ENCODE peak calls at places on chromosomes 6 and 20, in five cellular contexts. S, J, D, H and A are unnamed samples.

GRCh38 chr6:119978274-119978889 is 628.8 kb upstream of the MAN1A1 start:
- DNase-seq in S (peak), H (no peak), D (no peak), J (no peak), A (no peak)

GRCh38 chr6:36858407-36858981 is 16.1 kb downstream of the PPIL1 start:
- DNase-seq in H (peak), S (peak), J (no peak), D (peak), A (no peak)

GRCh38 chr6:13012977-13013680 is 296.6 kb downstream of the PHACTR1 start:
- DNase-seq in J (no peak), H (no peak), D (no peak), S (peak), A (peak)

GRCh38 chr20:64100566-64100888 is 6.8 kb downstream of the NPBWR2 start:
- DNase-seq in J (no peak), H (no peak), S (no peak), D (no peak), A (no peak)

GRCh38 chr6:98847767-98848538 is 13.6 kb downstream of the POU3F2 start:
- DNase-seq in J (no peak), H (no peak), D (peak), S (peak), A (no peak)

GRCh38 chr6:113447088-113447831 is 409.9 kb upstream of the MARCKS start:
- DNase-seq in D (no peak), H (no peak), S (no peak), J (no peak), A (no peak)

GRCh38 chr6:52363222-52363867 is 1.4 kb downstream of the PAQR8 start:
- DNase-seq in S (no peak), J (no peak), D (no peak), H (no peak), A (no peak)

GRCh38 chr20:61442075-61442670 is 190.1 kb downstream of the CDH4 start:
- DNase-seq in D (no peak), J (no peak), S (no peak), H (no peak), A (no peak)

GRCh38 chr20:61940491-61940890 is 125.2 kb downstream of the TAF4 start:
- DNase-seq in D (no peak), H (no peak), S (no peak), J (no peak), A (no peak)

GRCh38 chr6:163565140-163565539 is 150.6 kb downstream of the QKI start:
- DNase-seq in J (no peak), H (no peak), D (no peak), S (no peak), A (no peak)

GRCh38 chr6:161830866-161831600 is 557.2 kb upstream of the AGPAT4 start:
- DNase-seq in D (no peak), J (no peak), S (no peak), H (no peak), A (no peak)

GRCh38 chr20:33730946-33731692 is 677 bp upstream of the ZNF341 start:
- DNase-seq in S (no peak), H (no peak), D (no peak), J (no peak), A (no peak)

GRCh38 chr20:9110916-9111432 is 42.1 kb downstream of the PLCB4 start:
- DNase-seq in J (no peak), S (no peak), H (no peak), D (no peak), A (no peak)

GRCh38 chr6:33683051-33683571 is 28.4 kb downstream of the UQCC2 start:
- DNase-seq in S (no peak), D (no peak), J (no peak), H (no peak), A (no peak)

GRCh38 chr6:17585766-17586502 is 14.2 kb upstream of the FAM8A1 start:
- DNase-seq in H (no peak), S (peak), J (no peak), D (no peak), A (no peak)

GRCh38 chr6:17583811-17584210 is 16.3 kb upstream of the FAM8A1 start:
- DNase-seq in J (peak), S (no peak), D (peak), H (no peak), A (peak)

GRCh38 chr6:17588011-17588410 is 12.1 kb upstream of the FAM8A1 start:
- DNase-seq in H (no peak), D (no peak), S (no peak), J (no peak), A (no peak)

GRCh38 chr6:17580518-17581048 is 19.5 kb upstream of the FAM8A1 start:
- DNase-seq in H (no peak), J (peak), D (peak), S (peak), A (peak)

DNA sequence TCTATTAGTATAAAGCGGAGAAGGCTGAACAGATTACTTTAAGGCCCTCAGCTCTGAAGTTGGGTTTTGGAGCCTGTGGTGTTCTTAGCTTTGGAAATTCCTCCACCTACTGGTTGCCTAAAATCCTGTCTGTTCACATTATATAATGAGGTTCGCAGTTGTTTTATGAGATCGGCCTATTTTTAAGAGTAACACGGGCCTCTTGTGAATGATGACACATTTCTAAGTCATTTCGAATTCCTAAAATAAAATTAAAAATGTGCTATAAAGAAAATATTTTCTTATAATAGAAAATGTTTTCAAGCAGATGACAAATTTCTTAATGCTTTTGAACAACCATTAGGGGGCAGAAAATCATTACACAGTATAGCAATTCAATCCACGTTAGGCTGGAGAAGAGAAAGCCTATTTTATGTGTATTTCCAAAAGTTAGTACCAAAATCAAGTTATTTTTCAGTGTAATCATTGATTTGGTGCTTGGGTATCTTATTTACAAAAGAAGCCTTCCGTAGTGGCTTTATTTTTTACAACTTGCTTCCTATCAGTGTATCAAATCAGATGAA is 15.8 kb upstream of the FAM8A1 start:
- DNase-seq in J (peak), D (peak), S (peak), H (no peak), A (no peak)
- H3K27ac ChIP-seq in J (peak), D (peak), S (no peak), H (peak), A (peak)

GRCh38 chr6:147167576-147168461 is 36.4 kb upstream of the STXBP5 start:
- DNase-seq in H (no peak), J (no peak), D (no peak), S (no peak), A (no peak)
- H3K27ac ChIP-seq in H (no peak), J (no peak), D (no peak), S (peak), A (no peak)

GRCh38 chr20:24950128-24950835 is 1.2 kb downstream of the CST7 start:
- DNase-seq in J (no peak), S (no peak), D (peak), H (no peak), A (no peak)

GRCh38 chr20:24951536-24952047 is 2.5 kb downstream of the CST7 start:
- DNase-seq in D (peak), J (no peak), S (no peak), H (no peak), A (no peak)

GRCh38 chr20:24949756-24950127 is 673 bp downstream of the CST7 start:
- DNase-seq in S (no peak), J (no peak), D (peak), H (no peak), A (no peak)

GRCh38 chr20:24950836-24951525 is 1.9 kb downstream of the CST7 start:
- DNase-seq in H (no peak), D (peak), S (no peak), J (no peak), A (no peak)

DNA sequence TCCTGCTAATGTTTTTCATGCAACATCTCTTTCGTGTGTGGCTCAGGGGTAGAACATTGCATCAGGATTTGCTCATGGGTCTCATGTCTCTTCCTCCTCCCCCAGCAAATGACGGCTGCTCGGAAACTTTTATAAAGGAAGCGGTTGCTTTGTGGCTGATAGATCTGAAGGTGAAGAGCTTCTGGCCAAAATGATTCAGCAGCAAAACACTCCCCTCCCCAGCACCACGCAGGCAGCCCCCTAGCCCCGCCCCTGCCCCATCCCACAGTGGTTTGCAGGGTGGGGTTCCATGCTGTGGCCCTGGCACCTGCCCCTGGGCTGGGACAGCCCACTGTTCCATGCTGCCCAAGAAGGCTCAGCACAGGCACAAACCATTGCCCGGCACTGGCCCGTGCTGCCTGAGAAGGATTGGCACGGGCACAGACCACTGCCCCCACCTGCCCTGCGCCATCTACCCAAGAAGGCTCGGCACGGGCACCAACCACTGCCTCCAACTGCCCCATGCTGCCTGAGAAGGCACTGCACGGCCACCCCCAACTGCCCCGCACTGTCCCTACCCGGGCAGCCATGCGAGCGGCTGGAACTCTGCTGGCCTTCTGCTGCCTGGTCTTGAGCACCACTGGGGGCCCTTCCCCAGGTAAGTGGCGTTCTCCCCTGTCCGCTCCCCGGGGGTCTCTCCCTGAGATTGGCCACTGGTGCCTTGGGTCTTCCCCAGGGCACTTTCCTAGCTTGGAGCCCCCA is at the start of gene CST7:
- DNase-seq in S (no peak), D (peak), H (no peak), J (no peak), A (no peak)
- H3K27ac ChIP-seq in S (no peak), D (no peak), H (no peak), J (no peak), A (no peak)

GRCh38 chr6:111566222-111566717 is 39.4 kb downstream of the TRAF3IP2 start:
- DNase-seq in D (no peak), H (no peak), J (no peak), S (no peak), A (no peak)
- H3K27ac ChIP-seq in D (peak), H (peak), J (peak), S (peak), A (no peak)

GRCh38 chr6:95529762-95530161 is 47.6 kb upstream of the MANEA start:
- DNase-seq in J (no peak), S (no peak), D (no peak), H (no peak), A (no peak)
- H3K27ac ChIP-seq in J (no peak), S (peak), D (no peak), H (no peak), A (no peak)

GRCh38 chr20:44552568-44552949 is 29.8 kb upstream of the PKIG start:
- DNase-seq in S (no peak), J (no peak), D (no peak), H (no peak), A (no peak)

GRCh38 chr20:44549123-44549522 is 27.3 kb upstream of the SERINC3 start:
- DNase-seq in S (no peak), D (no peak), H (no peak), J (no peak), A (no peak)

GRCh38 chr20:44548171-44548678 is 26.4 kb upstream of the SERINC3 start:
- DNase-seq in S (no peak), H (no peak), D (no peak), J (no peak), A (no peak)

GRCh38 chr20:44552039-44552438 is 30.2 kb upstream of the SERINC3 start:
- DNase-seq in S (no peak), H (no peak), J (no peak), D (no peak), A (no peak)

GRCh38 chr20:44552950-44553908 is 29.1 kb upstream of the PKIG start:
- DNase-seq in D (no peak), J (no peak), S (no peak), H (no peak), A (no peak)
- H3K27ac ChIP-seq in D (peak), J (peak), S (no peak), H (peak), A (peak)

GRCh38 chr6:127937747-127938146 is 36.9 kb upstream of the THEMIS start:
- DNase-seq in D (no peak), S (no peak), J (no peak), H (no peak), A (no peak)
- H3K27ac ChIP-seq in D (no peak), S (no peak), J (no peak), H (no peak), A (no peak)

GRCh38 chr6:134238960-134239795 is 78.7 kb downstream of the SGK1 start:
- DNase-seq in J (no peak), D (no peak), S (no peak), H (no peak), A (no peak)

GRCh38 chr6:134238006-134238405 is 79.9 kb downstream of the SGK1 start:
- DNase-seq in S (no peak), H (no peak), J (no peak), D (no peak), A (no peak)

GRCh38 chr6:134245041-134245440 is 72.9 kb downstream of the SGK1 start:
- DNase-seq in D (no peak), S (no peak), H (no peak), J (no peak), A (no peak)

GRCh38 chr6:134235937-134236751 is 81.8 kb downstream of the SGK1 start:
- DNase-seq in H (no peak), D (no peak), J (no peak), S (no peak), A (no peak)

GRCh38 chr6:134240664-134241431 is 77.1 kb downstream of the SGK1 start:
- DNase-seq in H (peak), J (peak), S (no peak), D (peak), A (peak)
- H3K27ac ChIP-seq in H (no peak), J (no peak), S (no peak), D (no peak), A (peak)

DNA sequence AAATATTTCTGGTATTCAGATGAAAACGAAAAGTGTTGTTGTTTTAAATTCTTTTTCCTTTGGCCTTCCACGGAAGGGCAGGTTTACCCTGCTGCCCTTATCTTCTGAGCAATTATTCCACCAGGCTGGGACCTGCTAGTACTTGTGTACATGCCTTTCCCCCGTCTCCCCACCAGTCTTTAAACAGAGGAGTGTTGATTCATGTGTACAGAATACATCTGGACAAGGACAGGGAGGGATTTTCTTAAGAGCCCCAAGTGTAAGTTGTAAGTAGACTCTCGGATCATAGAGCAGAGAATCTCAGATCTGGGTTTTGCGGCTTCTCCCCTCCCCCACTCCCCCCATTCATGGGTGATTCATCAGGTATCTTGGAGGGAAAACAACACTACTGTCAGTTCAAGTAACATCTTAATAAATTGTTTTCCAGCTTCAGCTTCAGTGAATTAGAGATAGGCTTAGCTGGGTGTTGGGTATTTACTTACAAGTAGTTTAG is 81.3 kb downstream of the RTN4IP1 start:
- DNase-seq in J (no peak), H (no peak), D (no peak), S (peak), A (no peak)
- H3K27ac ChIP-seq in J (no peak), H (peak), D (no peak), S (no peak), A (no peak)

GRCh38 chr20:39041067-39041466 is 78.9 kb downstream of the DHX35 start:
- DNase-seq in H (no peak), D (no peak), J (no peak), S (no peak), A (no peak)
- H3K27ac ChIP-seq in H (no peak), D (peak), J (no peak), S (no peak), A (no peak)